ENCODE peak calls at places on chromosomes 7 and 10, in eight cellular contexts. C, S, H, E, P, Y, T and W are unnamed samples.
A peak's percentile ranks its signal among the peaks of the same experiment; 100 is the strongest.

GRCh38 chr10:27745380-27745718 is 270 bp downstream of the MKX start:
- DNase-seq in H (no peak), P (peak; percentile 44), E (no peak), T (no peak), C (no peak), S (no peak), Y (no peak), W (no peak)

GRCh38 chr7:78055160-78055559 is 256.6 kb downstream of the PHTF2 start:
- DNase-seq in T (no peak), H (no peak), E (no peak), Y (no peak), S (peak; percentile 58), P (no peak), C (no peak), W (no peak)

GRCh38 chr10:97629289-97629688 is 4.0 kb downstream of the MORN4 start:
- DNase-seq in P (no peak), E (no peak), C (no peak), Y (no peak), T (no peak), S (no peak), H (no peak), W (no peak)

GRCh38 chr7:85023066-85023687 is 163.7 kb downstream of the SEMA3D start:
- DNase-seq in H (no peak), E (no peak), P (no peak), T (no peak), C (peak; percentile 65), Y (peak; percentile 41), S (peak; percentile 48), W (no peak)

GRCh38 chr10:63537511-63537910 is 16.3 kb downstream of the REEP3 start:
- DNase-seq in S (no peak), C (no peak), H (no peak), T (no peak), E (no peak), Y (no peak), P (no peak), W (no peak)

GRCh38 chr10:92972066-92972870 is 88.3 kb upstream of the CYP26C1 start:
- DNase-seq in H (peak; percentile 12), P (no peak), S (no peak), Y (no peak), C (peak; percentile 85), E (no peak), T (no peak), W (no peak)

GRCh38 chr7:81300779-81301178 is 381.9 kb upstream of the SEMA3C start:
- DNase-seq in S (no peak), Y (no peak), T (no peak), P (no peak), E (no peak), C (no peak), H (no peak), W (no peak)

GRCh38 chr7:146116452-146117219 is at the start of gene CNTNAP2:
- DNase-seq in Y (no peak), C (peak; percentile 10), S (peak; percentile 90), T (no peak), P (no peak), E (peak; percentile 10), H (no peak), W (no peak)

GRCh38 chr7:4080954-4081353 is 601.1 kb upstream of the FOXK1 start:
- DNase-seq in S (no peak), Y (no peak), H (no peak), C (no peak), T (no peak), E (no peak), P (no peak), W (peak; percentile 44)

GRCh38 chr10:47051741-47052238 is 140.6 kb downstream of the PTPN20 start:
- DNase-seq in T (no peak), S (no peak), H (no peak), C (no peak), E (no peak), Y (no peak), P (no peak), W (no peak)

GRCh38 chr10:120788756-120789155 is 62.4 kb upstream of the WDR11 start:
- DNase-seq in E (no peak), T (no peak), S (no peak), H (no peak), Y (no peak), P (no peak), C (no peak), W (no peak)

DNA sequence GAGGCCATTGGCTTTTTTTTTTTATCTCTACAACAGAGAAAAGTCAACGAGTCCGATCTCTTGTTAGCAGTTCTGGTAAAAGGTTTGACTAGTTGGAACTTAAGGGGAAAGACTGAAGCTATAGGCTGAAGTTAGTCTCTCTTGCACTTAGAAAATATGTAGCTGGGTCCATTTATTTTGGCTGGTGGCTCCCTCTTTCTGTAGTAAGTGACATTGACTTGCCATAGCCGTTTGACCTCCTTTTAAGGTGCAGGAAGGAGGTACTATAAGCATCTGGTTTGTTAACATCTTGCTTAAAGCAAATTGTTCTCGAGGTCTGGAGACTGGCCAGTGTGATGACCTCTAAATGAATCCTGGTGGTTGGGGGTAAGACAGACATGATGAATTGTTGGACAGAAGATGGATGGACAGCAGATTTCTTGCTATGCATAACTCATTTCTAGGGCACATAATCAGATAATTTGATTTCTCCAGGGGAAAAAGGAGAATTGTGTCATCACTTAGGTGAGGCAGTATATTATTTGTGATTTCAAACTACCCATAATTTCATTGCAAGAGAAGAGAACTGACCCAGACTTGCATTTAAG is 356.3 kb upstream of the GALNT17 start:
- DNase-seq in S (peak; percentile 72), P (no peak), T (no peak), E (no peak), C (peak; percentile 7), H (no peak), Y (peak; percentile 36), W (no peak)
- H3K36me3 ChIP-seq in S (peaks cover 4% of the 10 kb centered on the region), P (peaks cover 85% of the 10 kb centered on the region), T (no peaks in the 10 kb centered on the region), E (no peaks in the 10 kb centered on the region), C (peaks cover 9% of the 10 kb centered on the region), H (no peaks in the 10 kb centered on the region), Y (peaks cover 68% of the 10 kb centered on the region), W (peaks cover 77% of the 10 kb centered on the region)

DNA sequence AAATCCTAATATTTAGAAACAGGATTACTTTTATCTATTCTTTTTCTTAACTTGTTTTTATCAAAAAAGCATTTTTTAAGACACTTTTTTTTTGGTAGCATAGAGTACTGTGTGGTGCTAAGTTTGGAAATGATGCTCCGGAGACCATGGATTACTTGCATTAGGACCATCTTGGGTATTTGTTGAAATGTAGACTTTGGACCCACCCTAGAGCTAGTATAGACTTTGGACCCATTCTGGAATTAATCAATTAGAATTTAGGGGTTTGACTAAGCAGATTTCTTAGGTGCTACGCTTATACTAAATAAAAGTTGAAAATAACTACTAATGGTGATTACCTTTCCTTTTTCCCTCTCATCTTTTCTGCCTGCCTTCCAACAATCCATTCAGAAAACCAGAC is 80.4 kb downstream of the PHF14 start:
- DNase-seq in E (no peak), S (no peak), T (no peak), Y (no peak), H (no peak), P (no peak), C (no peak), W (no peak)
- H3K36me3 ChIP-seq in E (no peaks in the 10 kb centered on the region), S (no peaks in the 10 kb centered on the region), T (no peaks in the 10 kb centered on the region), Y (peaks cover 65% of the 10 kb centered on the region), H (peaks cover 45% of the 10 kb centered on the region), P (peaks cover 33% of the 10 kb centered on the region), C (peaks cover 15% of the 10 kb centered on the region), W (peaks cover 10% of the 10 kb centered on the region)

GRCh38 chr10:104262055-104262454 is 6.9 kb upstream of the GSTO2 start:
- DNase-seq in P (no peak), T (no peak), C (no peak), H (no peak), Y (no peak), E (no peak), S (peak; percentile 35), W (no peak)

GRCh38 chr10:104259456-104259855 is 4.8 kb downstream of the GSTO1 start:
- DNase-seq in C (no peak), P (no peak), T (no peak), H (no peak), S (no peak), Y (no peak), E (no peak), W (no peak)

GRCh38 chr10:104259999-104260774 is 5.5 kb downstream of the GSTO1 start:
- DNase-seq in T (no peak), E (no peak), S (peak; percentile 18), P (no peak), Y (no peak), C (peak; percentile 47), H (no peak), W (no peak)

GRCh38 chr10:104258209-104258608 is 3.5 kb downstream of the GSTO1 start:
- DNase-seq in C (no peak), T (no peak), P (no peak), E (no peak), Y (no peak), H (no peak), S (no peak), W (no peak)

DNA sequence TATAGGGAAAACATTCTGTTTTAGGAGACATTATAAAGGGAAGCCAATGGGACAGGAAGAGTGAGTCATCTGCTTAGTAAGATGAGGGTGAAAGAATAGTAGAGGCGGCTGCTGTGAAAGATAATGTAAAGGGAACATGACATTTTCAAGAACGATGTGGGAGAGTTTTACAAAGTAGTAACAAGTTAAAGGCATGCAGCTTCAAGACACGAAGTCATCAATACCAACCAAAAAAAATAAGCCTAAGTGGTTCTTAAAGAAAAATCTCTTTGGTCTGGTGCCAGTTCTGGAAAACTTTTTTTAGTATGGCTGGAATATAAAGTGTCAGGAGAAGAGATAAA is 6.1 kb downstream of the GSTO1 start:
- DNase-seq in E (no peak), T (no peak), C (peak; percentile 87), H (no peak), Y (no peak), S (no peak), P (no peak), W (no peak)
- H3K36me3 ChIP-seq in E (no peaks in the 10 kb centered on the region), T (no peaks in the 10 kb centered on the region), C (peaks cover 75% of the 10 kb centered on the region), H (peaks cover 52% of the 10 kb centered on the region), Y (peaks cover 60% of the 10 kb centered on the region), S (peaks cover 13% of the 10 kb centered on the region), P (peaks cover 87% of the 10 kb centered on the region), W (peaks cover 58% of the 10 kb centered on the region)

GRCh38 chr7:134927723-134928122 is 58.6 kb upstream of the AGBL3 start:
- DNase-seq in P (no peak), S (no peak), T (no peak), H (no peak), E (no peak), C (no peak), Y (no peak), W (no peak)

GRCh38 chr7:134925766-134926165 is 60.5 kb upstream of the AGBL3 start:
- DNase-seq in C (no peak), P (no peak), S (no peak), H (no peak), Y (no peak), E (no peak), T (no peak), W (no peak)

GRCh38 chr7:134926396-134926795 is 59.9 kb upstream of the AGBL3 start:
- DNase-seq in C (peak; percentile 63), H (no peak), T (no peak), E (no peak), S (no peak), P (no peak), Y (no peak), W (no peak)

GRCh38 chr7:134927076-134927475 is 59.2 kb upstream of the AGBL3 start:
- DNase-seq in P (no peak), Y (no peak), E (no peak), H (no peak), C (no peak), T (no peak), S (no peak), W (no peak)

DNA sequence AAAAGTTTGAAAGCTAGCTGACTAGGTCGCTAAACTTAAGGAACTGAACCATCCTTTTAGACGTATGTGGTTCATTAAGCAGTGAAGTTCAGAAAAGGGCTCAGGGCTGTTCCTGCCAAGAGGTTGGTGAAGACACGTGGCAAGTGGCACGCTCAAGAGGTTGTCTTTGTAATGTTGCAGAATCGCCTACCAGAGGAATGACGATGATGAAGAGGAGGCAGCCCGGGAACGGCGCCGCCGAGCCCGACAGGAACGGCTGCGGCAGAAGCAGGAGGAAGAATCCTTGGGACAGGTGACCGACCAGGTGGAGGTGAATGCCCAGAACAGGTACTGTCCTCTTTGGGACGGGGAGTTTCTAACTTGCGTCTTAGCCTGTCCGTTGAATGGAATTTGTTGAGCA is 57.7 kb upstream of the AGBL3 start:
- DNase-seq in H (no peak), C (no peak), P (no peak), Y (no peak), S (no peak), E (no peak), T (no peak), W (no peak)
- H3K36me3 ChIP-seq in H (no peaks in the 10 kb centered on the region), C (peaks cover 66% of the 10 kb centered on the region), P (peaks cover 3% of the 10 kb centered on the region), Y (no peaks in the 10 kb centered on the region), S (peaks cover 3% of the 10 kb centered on the region), E (no peaks in the 10 kb centered on the region), T (no peaks in the 10 kb centered on the region), W (peaks cover 15% of the 10 kb centered on the region)